ENCODE peak calls at places on chromosomes 1 and 21, in six cellular contexts. S, U, J, Y, I and A are unnamed samples.

GRCh38 chr1:19811206-19811851 is 3.8 kb downstream of the RNF186 start:
- DNase-seq in S (peak; percentile 47), U (no peak), J (no peak), Y (peak; percentile 36), I (peak; percentile 18), A (peak; percentile 27)

GRCh38 chr1:211548321-211549091 is 30.5 kb downstream of the SLC30A1 start:
- DNase-seq in S (no peak), U (no peak), J (no peak), Y (no peak), I (no peak), A (no peak)

GRCh38 chr1:149917590-149918144 is at the start of gene SV2A:
- DNase-seq in S (no peak), U (no peak), J (no peak), Y (peak; percentile 25), I (peak; percentile 84), A (no peak)

GRCh38 chr1:36920801-36921405 is 113.4 kb downstream of the GRIK3 start:
- DNase-seq in S (no peak), U (no peak), J (no peak), Y (no peak), I (no peak), A (no peak)

GRCh38 chr1:93180723-93181613 is at the start of gene CCDC18:
- DNase-seq in S (peak; percentile 30), U (no peak), J (no peak), Y (peak; percentile 66), I (peak; percentile 74), A (no peak)

GRCh38 chr1:153536618-153537375 is 1.0 kb upstream of the S100A6 start:
- DNase-seq in S (peak; percentile 68), U (no peak), J (no peak), Y (no peak), I (no peak), A (no peak)

GRCh38 chr1:190578531-190578930 is 100.9 kb upstream of the BRINP3 start:
- DNase-seq in S (no peak), U (no peak), J (no peak), Y (no peak), I (no peak), A (no peak)

GRCh38 chr1:224736619-224737352 is 120.7 kb downstream of the CNIH3 start:
- DNase-seq in S (no peak), U (no peak), J (no peak), Y (no peak), I (no peak), A (no peak)

DNA sequence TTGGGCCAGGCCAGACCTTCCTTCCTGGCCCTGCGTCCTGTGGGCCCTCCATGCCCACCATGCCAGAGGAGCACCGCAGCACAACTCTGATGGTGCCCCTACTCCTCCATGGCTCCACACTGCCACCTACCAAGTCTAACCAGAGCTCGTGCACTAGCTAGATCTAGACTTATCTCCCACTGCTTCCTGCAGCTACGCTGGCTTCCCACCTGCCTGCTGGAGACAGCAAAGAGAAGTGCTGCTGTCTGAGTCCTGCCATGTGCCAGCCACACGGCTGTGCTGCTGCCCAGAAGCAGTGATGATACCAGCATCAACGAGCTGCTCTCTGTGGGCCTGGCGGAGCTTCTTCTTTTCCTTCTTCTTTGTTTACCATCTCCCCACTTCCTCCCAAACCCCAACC is 4.5 kb downstream of the GUCA2B start:
- DNase-seq in S (no peak), U (no peak), J (no peak), Y (no peak), I (peak; percentile 72), A (no peak)
- TF ChIP-seq CTCF in S (no peak), U (no peak), J (peak; percentile 5), Y (no peak), I (peak; percentile 81), A (no peak)

DNA sequence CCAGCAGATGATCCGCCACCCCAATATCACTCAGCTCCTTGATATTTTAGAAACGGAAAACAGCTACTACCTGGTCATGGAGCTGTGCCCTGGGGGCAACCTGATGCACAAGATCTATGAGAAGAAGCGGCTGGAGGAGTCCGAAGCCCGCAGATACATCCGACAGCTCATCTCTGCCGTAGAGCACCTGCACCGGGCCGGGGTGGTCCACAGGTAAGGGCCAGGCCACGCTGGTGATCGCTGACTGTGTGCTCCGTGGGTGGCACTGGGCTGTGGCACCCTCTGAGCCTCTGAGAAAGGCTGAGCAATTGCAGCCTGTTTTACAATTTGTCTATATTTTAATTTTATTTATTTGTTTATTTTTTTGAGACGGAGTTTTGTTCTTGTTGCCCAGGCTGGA is 51.7 kb downstream of the HUNK start:
- DNase-seq in S (no peak), U (no peak), J (no peak), Y (no peak), I (no peak), A (no peak)
- TF ChIP-seq CTCF in S (no peak), U (no peak), J (no peak), Y (no peak), I (no peak), A (no peak)

GRCh38 chr1:85746777-85747176 is 38.5 kb upstream of the ZNHIT6 start:
- DNase-seq in S (no peak), U (no peak), J (no peak), Y (no peak), I (no peak), A (no peak)
- TF ChIP-seq CTCF in S (peak; percentile 22), U (no peak), J (no peak), Y (no peak), I (no peak), A (no peak)

GRCh38 chr1:228416217-228416971 is at the start of gene TRIM17:
- DNase-seq in S (no peak), U (no peak), J (no peak), Y (no peak), I (no peak), A (peak; percentile 33)
- TF ChIP-seq CTCF in S (no peak), U (no peak), J (no peak), Y (no peak), I (no peak), A (no peak)

GRCh38 chr1:208980590-208980989 is 602.9 kb upstream of the CAMK1G start:
- DNase-seq in S (peak; percentile 69), U (no peak), J (no peak), Y (no peak), I (no peak), A (no peak)
- TF ChIP-seq CTCF in S (no peak), U (no peak), J (no peak), Y (no peak), I (no peak), A (no peak)

GRCh38 chr1:110952031-110952430 is 11.7 kb downstream of the LRIF1 start:
- DNase-seq in S (no peak), U (no peak), J (no peak), Y (no peak), I (no peak), A (no peak)
- TF ChIP-seq CTCF in S (no peak), U (no peak), J (no peak), Y (no peak), I (no peak), A (no peak)

GRCh38 chr1:228062812-228063211 is 19.7 kb upstream of the ARF1 start:
- DNase-seq in S (peak; percentile 49), U (no peak), J (no peak), Y (no peak), I (no peak), A (no peak)
- TF ChIP-seq CTCF in S (peak; percentile 57), U (no peak), J (no peak), Y (no peak), I (no peak), A (no peak)